ENCODE peak calls at places on chromosome 1, in seven cellular contexts. H, L, P, K, B, G and Z are unnamed samples.

GRCh38 chr1:22835920-22836319 is 125.3 kb downstream of the EPHB2 start:
- DNase-seq in H (no peak), L (no peak), P (peak), K (no peak), B (no peak), G (no peak), Z (no peak)

GRCh38 chr1:178031856-178032320 is 62.0 kb upstream of the RASAL2 start:
- DNase-seq in H (peak), L (peak), P (peak), K (peak), B (peak), G (peak), Z (peak)

GRCh38 chr1:203480525-203481084 is 5.0 kb downstream of the PRELP start:
- DNase-seq in H (no peak), L (peak), P (peak), K (peak), B (peak), G (peak), Z (no peak)

GRCh38 chr1:190904091-190904695 is 426.5 kb upstream of the BRINP3 start:
- DNase-seq in H (no peak), L (no peak), P (no peak), K (no peak), B (peak), G (no peak), Z (no peak)

GRCh38 chr1:223180803-223181321 is 37.8 kb upstream of the TLR5 start:
- DNase-seq in H (no peak), L (no peak), P (no peak), K (no peak), B (peak), G (no peak), Z (no peak)

GRCh38 chr1:63929106-63929478 is 155.3 kb downstream of the ROR1 start:
- DNase-seq in H (no peak), L (no peak), P (no peak), K (no peak), B (no peak), G (no peak), Z (no peak)

GRCh38 chr1:23167353-23168078 is 1.1 kb downstream of the LUZP1 start:
- DNase-seq in H (peak), L (no peak), P (peak), K (peak), B (peak), G (peak), Z (no peak)

GRCh38 chr1:171983584-171983983 is 142.3 kb downstream of the DNM3 start:
- DNase-seq in H (no peak), L (peak), P (no peak), K (no peak), B (no peak), G (no peak), Z (no peak)

GRCh38 chr1:20867847-20868246 is 80.7 kb upstream of the HP1BP3 start:
- DNase-seq in H (no peak), L (no peak), P (no peak), K (no peak), B (peak), G (no peak), Z (no peak)

GRCh38 chr1:171965802-171966201 is 124.5 kb downstream of the DNM3 start:
- DNase-seq in H (no peak), L (no peak), P (no peak), K (no peak), B (no peak), G (no peak), Z (no peak)

GRCh38 chr1:117589531-117589930 is 16.3 kb upstream of the TENT5C start:
- DNase-seq in H (no peak), L (no peak), P (no peak), K (no peak), B (no peak), G (no peak), Z (no peak)

GRCh38 chr1:3472088-3472850 is 17.8 kb downstream of the ARHGEF16 start:
- DNase-seq in H (no peak), L (no peak), P (peak), K (no peak), B (no peak), G (no peak), Z (no peak)

GRCh38 chr1:232416026-232416568 is 213.8 kb downstream of the SIPA1L2 start:
- DNase-seq in H (no peak), L (no peak), P (no peak), K (peak), B (peak), G (no peak), Z (no peak)

GRCh38 chr1:57897581-57897980 is 473.7 kb upstream of the DAB1 start:
- DNase-seq in H (no peak), L (no peak), P (no peak), K (no peak), B (no peak), G (peak), Z (no peak)

GRCh38 chr1:27137544-27138075 is 17.3 kb downstream of the SLC9A1 start:
- DNase-seq in H (no peak), L (no peak), P (peak), K (peak), B (no peak), G (no peak), Z (no peak)

GRCh38 chr1:177947623-177948022 is 22.2 kb downstream of the SEC16B start:
- DNase-seq in H (no peak), L (no peak), P (no peak), K (no peak), B (no peak), G (no peak), Z (no peak)

DNA sequence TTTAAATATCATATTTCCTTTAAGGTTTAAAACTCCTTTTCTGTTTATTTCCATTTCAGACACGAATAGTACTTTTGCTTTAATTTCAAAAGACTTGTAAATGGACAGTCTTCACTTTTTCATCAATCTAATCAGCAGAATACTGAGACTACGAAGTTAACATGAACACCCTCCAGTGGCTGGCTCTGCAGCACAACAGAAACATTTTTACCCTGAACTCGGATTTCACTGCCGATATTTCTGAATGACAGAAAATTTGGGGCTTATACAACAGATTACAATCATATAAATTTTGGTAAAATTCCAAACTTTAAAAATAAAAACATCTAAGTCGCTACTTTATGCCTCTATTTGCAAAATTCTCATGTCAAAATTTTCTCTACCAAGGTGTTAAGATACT is 86.2 kb downstream of the AKT3 start:
- DNase-seq in H (no peak), L (no peak), P (no peak), K (no peak), B (no peak), G (no peak), Z (no peak)
- TF ChIP-seq CTCF in H (no peak), L (no peak), P (no peak), K (no peak), B (no peak), G (no peak), Z (no peak)

DNA sequence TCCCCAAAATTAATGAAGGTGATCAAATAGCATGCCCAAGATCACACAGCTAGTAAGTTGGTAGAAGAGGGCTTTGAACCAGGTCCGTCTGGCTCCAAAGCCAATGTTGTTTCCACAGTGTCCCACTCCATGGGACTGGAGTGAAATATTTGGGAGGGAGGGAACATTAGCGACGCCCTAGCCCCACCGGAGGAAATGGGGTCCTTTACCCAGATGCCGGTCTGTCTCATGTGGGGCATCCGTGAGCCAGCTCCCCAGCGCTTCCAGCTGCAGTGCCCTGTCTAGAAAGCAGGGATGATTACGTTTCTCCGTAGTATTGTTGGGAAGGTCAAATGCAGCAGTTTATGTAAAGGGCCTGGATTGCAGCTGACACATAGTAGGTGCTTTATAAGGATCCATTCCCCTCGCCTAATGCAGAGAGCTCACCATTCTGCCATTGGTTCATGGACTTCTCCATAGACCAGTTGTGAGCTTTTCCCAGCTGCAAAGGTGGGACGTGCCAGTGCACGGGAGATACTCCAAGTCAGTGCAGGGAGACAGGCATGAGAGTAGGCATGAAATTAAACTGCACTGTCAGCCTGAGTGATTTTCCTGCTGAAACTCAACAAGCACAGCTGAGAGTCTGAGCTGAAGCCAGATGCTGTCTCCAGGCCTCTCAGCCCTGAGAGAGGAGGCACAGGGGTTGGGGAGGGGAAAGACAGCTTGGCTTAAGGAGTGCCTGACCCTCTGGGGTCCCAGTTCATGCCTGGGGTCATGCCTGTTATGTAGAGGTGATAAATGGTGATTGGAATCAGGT is 24.7 kb downstream of the QSOX1 start:
- DNase-seq in H (no peak), L (no peak), P (peak), K (no peak), B (no peak), G (no peak), Z (no peak)
- TF ChIP-seq CTCF in H (no peak), L (no peak), P (no peak), K (no peak), B (no peak), G (no peak), Z (no peak)

GRCh38 chr1:51654000-51654399 is 37.1 kb downstream of the OSBPL9 start:
- DNase-seq in H (no peak), L (no peak), P (no peak), K (no peak), B (no peak), G (no peak), Z (no peak)
- TF ChIP-seq CTCF in H (no peak), L (no peak), P (no peak), K (no peak), B (no peak), G (no peak), Z (no peak)

GRCh38 chr1:40630488-40631223 is 34.8 kb downstream of the RIMS3 start:
- DNase-seq in H (peak), L (peak), P (no peak), K (peak), B (no peak), G (peak), Z (peak)
- TF ChIP-seq CTCF in H (peak), L (peak), P (peak), K (peak), B (peak), G (peak), Z (peak)

GRCh38 chr1:34129630-34130029 is 35.4 kb downstream of the CSMD2 start:
- DNase-seq in H (no peak), L (no peak), P (no peak), K (peak), B (no peak), G (no peak), Z (no peak)
- TF ChIP-seq CTCF in H (no peak), L (no peak), P (no peak), K (no peak), B (no peak), G (peak), Z (no peak)

GRCh38 chr1:154765970-154766369 is 104.1 kb downstream of the KCNN3 start:
- DNase-seq in H (no peak), L (peak), P (no peak), K (peak), B (no peak), G (peak), Z (no peak)
- TF ChIP-seq CTCF in H (no peak), L (peak), P (peak), K (peak), B (peak), G (peak), Z (no peak)

DNA sequence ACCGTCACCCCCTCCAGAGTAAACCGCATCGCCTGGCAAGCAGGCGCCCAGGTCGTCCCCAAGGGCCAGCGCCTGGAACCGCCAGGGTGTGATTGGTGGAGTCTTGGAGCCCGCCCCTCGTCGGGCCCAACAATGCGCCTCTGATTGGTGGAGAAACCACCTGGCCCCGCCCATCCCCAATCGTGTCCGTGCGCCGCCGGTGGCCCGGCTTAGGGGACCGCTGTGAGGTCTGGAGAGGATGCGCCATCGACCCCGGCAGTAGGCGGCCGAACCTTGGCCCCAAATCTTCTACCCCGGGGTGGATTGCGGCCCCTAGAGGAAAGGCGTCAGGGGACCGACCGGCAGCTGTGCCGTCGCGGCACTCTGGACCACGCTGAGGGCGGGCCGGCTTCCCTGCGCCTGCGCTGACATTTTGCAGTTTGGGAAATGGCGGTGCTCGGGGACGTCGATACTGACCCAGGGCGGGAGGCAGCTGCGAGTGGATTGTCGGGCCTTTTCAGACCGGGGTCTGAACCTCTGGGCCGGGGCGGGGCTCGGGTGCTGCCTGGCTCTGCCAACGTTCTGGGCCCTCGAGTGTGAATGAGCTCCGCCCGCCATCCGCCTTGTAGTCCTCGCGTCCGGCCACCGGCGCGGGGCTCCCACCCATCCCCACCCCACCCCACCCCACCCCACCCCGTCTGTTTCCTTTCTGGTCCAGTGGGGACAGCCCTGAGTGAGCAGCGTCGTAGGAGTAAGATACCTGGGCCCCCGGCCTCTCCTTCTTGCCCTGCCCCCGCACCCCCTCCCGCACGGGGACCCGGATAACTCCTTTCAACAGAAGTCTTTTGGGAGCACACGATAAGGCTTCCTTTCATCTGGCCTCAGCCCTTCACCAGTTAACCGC is 34.2 kb downstream of the SLC2A1 start:
- DNase-seq in H (peak), L (peak), P (peak), K (peak), B (peak), G (peak), Z (peak)
- TF ChIP-seq CTCF in H (no peak), L (no peak), P (peak), K (peak), B (peak), G (peak), Z (peak)